ENCODE peak calls at places on chromosome 19, in eight cellular contexts. One of them, this sample, is unnamed.

GRCh38 chr19:51327066-51327985 is 14.6 kb downstream of the VSIG10L start:
- DNase-seq in iPS DF 6.9: no peak
- DNase-seq in SW480: no peak
- DNase-seq in bronchial epithelial cell: no peak
- DNase-seq in fibroblast of lung: no peak
- DNase-seq in AG09319: no peak
- DNase-seq in RPMI7951: peak; percentile 61
- DNase-seq in left kidney: peak; percentile 87
- DNase-seq in this sample: peak; percentile 89

GRCh38 chr19:45779231-45780145 is 2.8 kb downstream of the DMPK start:
- DNase-seq in SW480: peak; percentile 86
- DNase-seq in bronchial epithelial cell: peak; percentile 79
- DNase-seq in RPMI7951: no peak
- DNase-seq in fibroblast of lung: peak; percentile 30
- DNase-seq in iPS DF 6.9: no peak
- DNase-seq in AG09319: no peak
- DNase-seq in left kidney: peak; percentile 94
- DNase-seq in this sample: peak; percentile 96

GRCh38 chr19:55437410-55437809 is 5.7 kb downstream of the SHISA7 start:
- DNase-seq in RPMI7951: peak; percentile 71
- DNase-seq in left kidney: peak; percentile 92
- DNase-seq in AG09319: no peak
- DNase-seq in fibroblast of lung: peak; percentile 56
- DNase-seq in iPS DF 6.9: no peak
- DNase-seq in bronchial epithelial cell: peak; percentile 46
- DNase-seq in SW480: peak; percentile 82
- DNase-seq in this sample: no peak

GRCh38 chr19:10001899-10002298 is 8.4 kb downstream of the COL5A3 start:
- DNase-seq in RPMI7951: peak; percentile 29
- DNase-seq in bronchial epithelial cell: no peak
- DNase-seq in AG09319: no peak
- DNase-seq in fibroblast of lung: no peak
- DNase-seq in left kidney: no peak
- DNase-seq in iPS DF 6.9: peak; percentile 52
- DNase-seq in SW480: peak; percentile 65
- DNase-seq in this sample: peak; percentile 86

GRCh38 chr19:6065685-6066365 is 44.5 kb downstream of the RFX2 start:
- DNase-seq in RPMI7951: peak; percentile 38
- DNase-seq in left kidney: peak; percentile 89
- DNase-seq in iPS DF 6.9: no peak
- DNase-seq in SW480: peak; percentile 50
- DNase-seq in bronchial epithelial cell: peak; percentile 56
- DNase-seq in fibroblast of lung: peak; percentile 77
- DNase-seq in AG09319: no peak
- DNase-seq in this sample: peak; percentile 87

GRCh38 chr19:45473366-45474190 is 5.8 kb downstream of the FOSB start:
- DNase-seq in fibroblast of lung: no peak
- DNase-seq in RPMI7951: no peak
- DNase-seq in bronchial epithelial cell: no peak
- DNase-seq in left kidney: peak; percentile 48
- DNase-seq in SW480: no peak
- DNase-seq in AG09319: peak; percentile 12
- DNase-seq in iPS DF 6.9: no peak
- DNase-seq in this sample: no peak

GRCh38 chr19:16655727-16656126 is 4.2 kb downstream of the SMIM7 start:
- DNase-seq in iPS DF 6.9: no peak
- DNase-seq in RPMI7951: no peak
- DNase-seq in fibroblast of lung: no peak
- DNase-seq in left kidney: no peak
- DNase-seq in AG09319: no peak
- DNase-seq in SW480: no peak
- DNase-seq in bronchial epithelial cell: no peak
- DNase-seq in this sample: no peak

GRCh38 chr19:23365222-23365621 is 30.0 kb downstream of the ZNF91 start:
- DNase-seq in RPMI7951: no peak
- DNase-seq in AG09319: no peak
- DNase-seq in iPS DF 6.9: no peak
- DNase-seq in left kidney: no peak
- DNase-seq in SW480: no peak
- DNase-seq in bronchial epithelial cell: peak; percentile 38
- DNase-seq in fibroblast of lung: no peak
- DNase-seq in this sample: no peak

GRCh38 chr19:15101479-15102082 is 5.6 kb upstream of the SYDE1 start:
- DNase-seq in AG09319: no peak
- DNase-seq in bronchial epithelial cell: peak; percentile 65
- DNase-seq in iPS DF 6.9: peak; percentile 58
- DNase-seq in RPMI7951: peak; percentile 44
- DNase-seq in left kidney: peak; percentile 36
- DNase-seq in fibroblast of lung: peak; percentile 27
- DNase-seq in SW480: no peak
- DNase-seq in this sample: no peak

GRCh38 chr19:18939922-18940775 is 868 bp downstream of the HOMER3 start:
- DNase-seq in iPS DF 6.9: no peak
- DNase-seq in AG09319: no peak
- DNase-seq in RPMI7951: peak; percentile 57
- DNase-seq in bronchial epithelial cell: peak; percentile 61
- DNase-seq in fibroblast of lung: peak; percentile 52
- DNase-seq in left kidney: peak; percentile 90
- DNase-seq in SW480: no peak
- DNase-seq in this sample: peak; percentile 90

GRCh38 chr19:49335784-49336481 is 727 bp downstream of the CD37 start:
- DNase-seq in left kidney: no peak
- DNase-seq in SW480: no peak
- DNase-seq in fibroblast of lung: no peak
- DNase-seq in bronchial epithelial cell: no peak
- DNase-seq in AG09319: no peak
- DNase-seq in iPS DF 6.9: no peak
- DNase-seq in RPMI7951: no peak
- DNase-seq in this sample: no peak

GRCh38 chr19:2507109-2507508 is 31.2 kb downstream of the GADD45B start:
- DNase-seq in RPMI7951: peak; percentile 49
- DNase-seq in bronchial epithelial cell: peak; percentile 89
- DNase-seq in AG09319: no peak
- DNase-seq in fibroblast of lung: peak; percentile 48
- DNase-seq in iPS DF 6.9: no peak
- DNase-seq in SW480: peak; percentile 76
- DNase-seq in left kidney: peak; percentile 84
- DNase-seq in this sample: no peak

GRCh38 chr19:46766569-46767317 is 20.5 kb upstream of the STRN4 start:
- DNase-seq in AG09319: no peak
- DNase-seq in fibroblast of lung: no peak
- DNase-seq in bronchial epithelial cell: no peak
- DNase-seq in left kidney: peak; percentile 52
- DNase-seq in SW480: peak; percentile 68
- DNase-seq in RPMI7951: peak; percentile 48
- DNase-seq in iPS DF 6.9: no peak
- DNase-seq in this sample: no peak

GRCh38 chr19:3296034-3296433 is 70.3 kb upstream of the NFIC start:
- DNase-seq in bronchial epithelial cell: no peak
- DNase-seq in iPS DF 6.9: no peak
- DNase-seq in left kidney: no peak
- DNase-seq in SW480: no peak
- DNase-seq in RPMI7951: peak; percentile 32
- DNase-seq in fibroblast of lung: no peak
- DNase-seq in AG09319: no peak
- DNase-seq in this sample: no peak

GRCh38 chr19:7513809-7514642 is 1.9 kb upstream of the ZNF358 start:
- DNase-seq in bronchial epithelial cell: no peak
- DNase-seq in fibroblast of lung: no peak
- DNase-seq in SW480: no peak
- DNase-seq in RPMI7951: no peak
- DNase-seq in AG09319: no peak
- DNase-seq in iPS DF 6.9: no peak
- DNase-seq in left kidney: no peak
- DNase-seq in this sample: no peak

This sample was measured in posterior vena cava.